ENCODE peak calls at places on chromosome 2, in six cellular contexts. M is transverse colon, Y is lower leg skin, S is IMR-90, V is tibial nerve, O is K562. W is an unnamed sample.

GRCh38 chr2:16386000-16386399 is 279.6 kb downstream of the CYRIA start:
- DNase-seq in M (no peak), Y (no peak), S (no peak), V (no peak), O (no peak), W (no peak)

GRCh38 chr2:26805241-26805676 is 19.4 kb downstream of the CENPA start:
- DNase-seq in M (no peak), Y (no peak), S (peak; percentile 87), V (no peak), O (no peak), W (peak; percentile 63)

GRCh38 chr2:239257511-239257937 is 143.3 kb downstream of the HDAC4 start:
- DNase-seq in M (no peak), Y (peak; percentile 43), S (peak; percentile 96), V (no peak), O (peak; percentile 62), W (peak; percentile 73)

GRCh38 chr2:59233910-59234309 is 992.8 kb upstream of the FANCL start:
- DNase-seq in M (no peak), Y (no peak), S (no peak), V (no peak), O (no peak), W (no peak)

GRCh38 chr2:176002684-176003225 is 688 bp upstream of the LNPK start:
- DNase-seq in M (peak; percentile 36), Y (no peak), S (peak; percentile 27), V (peak; percentile 6), O (peak; percentile 51), W (peak; percentile 9)

GRCh38 chr2:9844036-9844483 is 786 bp downstream of the TAF1B start:
- DNase-seq in M (no peak), Y (no peak), S (peak; percentile 31), V (no peak), O (no peak), W (no peak)

GRCh38 chr2:134177351-134177931 is 76.4 kb upstream of the MGAT5 start:
- DNase-seq in M (no peak), Y (no peak), S (peak; percentile 27), V (no peak), O (no peak), W (no peak)

GRCh38 chr2:136651611-136652010 is 113.7 kb upstream of the THSD7B start:
- DNase-seq in M (no peak), Y (no peak), S (no peak), V (no peak), O (no peak), W (no peak)

GRCh38 chr2:112712465-112712864 is 8.4 kb upstream of the NT5DC4 start:
- DNase-seq in M (no peak), Y (peak; percentile 64), S (no peak), V (no peak), O (no peak), W (no peak)

GRCh38 chr2:46252891-46253659 is 44.1 kb upstream of the EPAS1 start:
- DNase-seq in M (no peak), Y (no peak), S (no peak), V (no peak), O (no peak), W (no peak)

GRCh38 chr2:108354171-108354570 is 23.6 kb upstream of the SULT1C4 start:
- DNase-seq in M (no peak), Y (no peak), S (no peak), V (no peak), O (no peak), W (no peak)

GRCh38 chr2:222468338-222468737 is 44.0 kb downstream of the SGPP2 start:
- DNase-seq in M (no peak), Y (no peak), S (no peak), V (no peak), O (no peak), W (no peak)

GRCh38 chr2:238220892-238221521 is 17.5 kb upstream of the ILKAP start:
- DNase-seq in M (no peak), Y (peak; percentile 52), S (no peak), V (no peak), O (no peak), W (peak; percentile 60)

GRCh38 chr2:200301953-200302628 is 4.4 kb upstream of the SPATS2L start:
- DNase-seq in M (no peak), Y (no peak), S (peak; percentile 57), V (no peak), O (no peak), W (no peak)

GRCh38 chr2:18092760-18093159 is 214.3 kb downstream of the KCNS3 start:
- DNase-seq in M (no peak), Y (no peak), S (no peak), V (no peak), O (no peak), W (no peak)

GRCh38 chr2:225270861-225271260 is 128.6 kb upstream of the NYAP2 start:
- DNase-seq in M (no peak), Y (no peak), S (peak; percentile 53), V (peak; percentile 21), O (no peak), W (peak; percentile 13)

DNA sequence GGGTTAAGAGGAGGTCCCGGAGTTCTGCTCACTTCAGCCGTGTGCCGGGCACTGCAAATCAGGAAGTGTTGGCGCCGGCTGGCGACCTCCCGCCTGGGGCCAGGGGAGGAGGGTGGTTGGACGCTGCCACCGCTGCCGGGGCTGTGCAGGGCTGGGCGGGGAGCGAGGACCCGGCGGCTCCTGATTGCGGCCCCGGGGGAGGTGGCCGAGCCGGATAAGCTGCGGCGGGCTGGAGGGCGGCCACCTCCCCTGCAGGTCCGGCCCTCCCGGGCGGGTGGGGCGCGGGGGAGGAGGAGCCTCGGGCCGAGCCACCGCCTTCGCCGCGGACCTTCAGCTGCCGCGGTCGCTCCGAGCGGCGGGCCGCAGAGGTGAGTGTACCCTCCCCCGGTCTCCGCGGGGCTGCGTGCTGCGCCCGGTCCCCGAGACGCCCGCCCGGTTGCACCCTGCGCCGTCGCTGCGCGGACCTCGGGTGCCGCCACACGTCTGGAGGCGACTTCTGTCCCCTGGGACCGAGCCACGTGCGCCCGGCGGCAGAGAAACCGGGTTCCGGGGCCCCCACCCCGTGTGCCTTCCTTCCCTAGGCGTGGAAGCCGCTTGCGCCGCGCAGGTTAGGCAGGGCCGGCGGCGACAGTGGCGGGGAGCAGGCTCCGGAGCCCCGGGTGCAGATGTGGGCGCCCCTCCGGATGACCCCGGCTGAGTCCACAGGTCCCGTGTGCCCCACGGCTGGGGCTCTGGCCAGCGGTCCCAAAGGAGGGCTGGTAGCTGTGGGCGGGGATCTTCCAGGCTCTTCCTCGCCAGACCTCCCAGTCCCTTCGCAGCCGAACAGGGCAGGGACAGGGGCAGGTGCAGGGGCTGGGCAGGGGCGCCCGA is at the start of gene STEAP3:
- DNase-seq in M (peak; percentile 86), Y (peak; percentile 92), S (peak; percentile 35), V (peak; percentile 23), O (peak; percentile 98), W (peak; percentile 89)
- TF ChIP-seq POLR2A in M (no peak), Y (no peak), S (no peak), V (no peak), O (peak; percentile 79), W (peak; percentile 73)

GRCh38 chr2:74119912-74120825 is 27.5 kb downstream of the BOLA3 start:
- DNase-seq in M (peak; percentile 89), Y (peak; percentile 95), S (peak; percentile 69), V (peak; percentile 53), O (peak; percentile 92), W (peak; percentile 92)
- TF ChIP-seq POLR2A in M (peak; percentile 47), Y (no peak), S (peak; percentile 52), V (no peak), O (peak; percentile 90), W (peak; percentile 16)

DNA sequence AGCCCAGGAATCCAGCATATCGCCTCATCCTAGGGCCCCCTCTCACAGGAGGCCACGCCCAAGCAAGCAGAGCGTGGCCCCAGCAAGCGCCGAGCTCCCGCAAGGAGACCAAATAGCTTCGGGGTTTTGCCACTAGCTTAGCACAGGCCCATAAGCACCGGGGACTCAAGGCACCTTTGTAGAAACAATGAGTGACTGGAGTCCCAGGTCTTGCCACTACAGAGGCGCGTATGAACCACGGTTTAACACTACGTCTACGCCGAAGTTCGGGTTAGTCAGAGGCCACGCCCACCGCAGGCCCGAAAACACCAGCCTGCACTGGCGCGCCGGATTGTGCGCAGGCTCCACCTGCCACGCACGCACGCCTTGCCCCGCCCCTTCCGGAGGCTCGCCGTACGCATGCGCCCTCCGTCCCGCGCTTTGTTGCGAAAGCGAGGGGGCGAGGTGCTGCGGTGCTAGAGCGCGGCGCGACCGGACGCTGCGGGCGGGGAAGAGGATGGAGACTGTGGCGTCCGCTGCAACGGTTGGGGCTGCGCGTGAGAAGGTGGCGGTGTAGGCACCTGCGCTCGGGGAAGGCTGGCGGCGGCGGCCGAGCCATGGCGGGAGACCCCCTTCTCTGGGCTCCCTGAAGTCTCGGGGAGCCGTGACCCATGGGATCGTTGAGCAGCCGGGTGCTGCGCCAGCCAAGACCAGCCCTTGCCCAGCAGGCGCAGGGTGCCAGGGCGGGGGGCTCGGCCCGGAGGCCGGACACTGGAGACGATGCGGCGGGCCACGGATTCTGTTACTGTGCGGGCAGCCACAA is at the start of gene GMCL1:
- DNase-seq in M (peak; percentile 99), Y (peak; percentile 99), S (peak; percentile 94), V (peak; percentile 95), O (peak; percentile 92), W (peak; percentile 82)
- TF ChIP-seq POLR2A in M (peak; percentile 88), Y (no peak), S (peak; percentile 86), V (peak; percentile 80), O (peak; percentile 95), W (peak; percentile 78)

GRCh38 chr2:24830786-24831185 is 37.6 kb downstream of the CENPO start:
- DNase-seq in M (no peak), Y (peak; percentile 74), S (no peak), V (no peak), O (no peak), W (no peak)
- TF ChIP-seq POLR2A in M (no peak), Y (no peak), S (no peak), V (no peak), O (no peak), W (no peak)

DNA sequence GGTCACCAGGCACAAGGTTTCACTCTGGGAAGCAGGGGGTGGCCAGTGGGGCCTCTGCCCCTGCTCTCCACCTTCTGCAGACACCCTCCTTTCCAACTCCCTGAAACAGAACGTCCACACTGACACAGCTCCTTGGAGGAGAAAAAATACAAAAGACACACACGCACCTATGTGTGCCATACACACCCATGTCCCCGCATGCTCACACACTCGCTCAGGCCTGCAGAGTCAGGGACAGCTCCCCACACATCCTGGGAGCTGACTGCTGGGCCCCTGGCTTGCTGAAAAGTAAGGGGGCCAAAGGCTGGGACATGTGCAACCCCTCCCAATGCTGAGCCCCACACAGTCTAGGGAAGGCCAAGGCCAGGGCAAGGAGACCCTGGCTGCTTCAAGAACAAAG is 200.5 kb downstream of the TNS1 start:
- DNase-seq in M (no peak), Y (no peak), S (no peak), V (no peak), O (no peak), W (no peak)
- TF ChIP-seq POLR2A in M (no peak), Y (no peak), S (no peak), V (no peak), O (no peak), W (no peak)

GRCh38 chr2:242085941-242086621 is 216.6 kb downstream of the RTP5 start:
- DNase-seq in M (peak; percentile 64), Y (no peak), S (peak; percentile 1), V (peak; percentile 37), O (no peak), W (no peak)
- TF ChIP-seq POLR2A in M (no peak), Y (no peak), S (no peak), V (no peak), O (no peak), W (no peak)

W was measured in H54.